ENCODE peak calls at places on chromosomes 1 and 21, in ten cellular contexts. U, X, S, M, I, P, J, E, F and O are unnamed samples. For H3K4me1, the result is how much of the 10 kb centered on the place peaks cover.

GRCh38 chr21:30882907-30883597 is 1.7 kb upstream of the KRTAP11-1 start:
- DNase-seq in I (no peak), S (no peak), M (no peak), P (no peak), J (no peak), U (no peak), X (no peak), F (no peak), E (no peak), O (no peak)

GRCh38 chr1:47438321-47439150 is 692 bp downstream of the FOXD2 start:
- DNase-seq in J (peak), M (no peak), X (no peak), U (no peak), S (no peak), F (peak), I (no peak), P (peak), E (peak), O (peak)

GRCh38 chr1:2443285-2444137 is 31.1 kb upstream of the PEX10 start:
- DNase-seq in I (no peak), E (peak), S (no peak), U (no peak), X (no peak), M (no peak), F (peak), J (peak), P (peak), O (no peak)

GRCh38 chr1:153358691-153358975 is 979 bp downstream of the S100A9 start:
- DNase-seq in I (no peak), P (no peak), E (no peak), J (no peak), X (no peak), U (no peak), F (no peak), S (no peak), M (no peak), O (no peak)

GRCh38 chr1:97306504-97306903 is 584.9 kb downstream of the PTBP2 start:
- DNase-seq in P (no peak), I (no peak), U (no peak), E (no peak), S (no peak), F (no peak), J (no peak), X (no peak), M (no peak), O (no peak)

GRCh38 chr1:1664941-1665814 is 6.4 kb upstream of the CDK11B start:
- DNase-seq in U (no peak), S (no peak), X (peak), I (peak), F (no peak), P (no peak), M (no peak), J (no peak), E (no peak), O (no peak)

GRCh38 chr1:33974147-33974546 is 110.3 kb downstream of the HMGB4 start:
- DNase-seq in U (no peak), M (no peak), S (no peak), F (no peak), E (no peak), P (no peak), I (no peak), J (no peak), X (no peak), O (no peak)

GRCh38 chr1:108114026-108114599 is 86.0 kb downstream of the SLC25A24 start:
- DNase-seq in X (no peak), E (no peak), P (no peak), S (no peak), J (no peak), U (no peak), F (no peak), M (no peak), I (no peak), O (no peak)

GRCh38 chr1:11518791-11519628 is 40.1 kb downstream of the DISP3 start:
- DNase-seq in P (no peak), X (peak), E (no peak), J (no peak), I (peak), M (no peak), U (no peak), F (no peak), S (no peak), O (no peak)

GRCh38 chr21:33198346-33199135 is 31.2 kb upstream of the IFNAR2 start:
- DNase-seq in U (no peak), S (peak), M (peak), J (no peak), E (no peak), I (no peak), P (no peak), X (no peak), F (no peak), O (no peak)

GRCh38 chr21:40658237-40658636 is 188.7 kb downstream of the DSCAM start:
- DNase-seq in M (no peak), F (no peak), J (no peak), X (no peak), S (no peak), I (no peak), U (no peak), E (no peak), P (no peak), O (no peak)

GRCh38 chr1:167950569-167950968 is 13.7 kb upstream of the MPC2 start:
- DNase-seq in X (no peak), S (no peak), I (no peak), P (no peak), U (no peak), M (no peak), F (no peak), E (no peak), J (no peak), O (no peak)

GRCh38 chr1:235013512-235013911 is 115.1 kb downstream of the TOMM20 start:
- DNase-seq in E (no peak), I (no peak), M (no peak), J (no peak), X (no peak), P (no peak), F (no peak), U (no peak), S (no peak), O (no peak)

GRCh38 chr21:32233055-32233546 is 45.7 kb downstream of the MIS18A start:
- DNase-seq in E (no peak), I (no peak), M (no peak), P (no peak), S (no peak), F (peak), J (no peak), U (no peak), X (no peak), O (no peak)

GRCh38 chr1:17272641-17273040 is 23.7 kb downstream of the PADI3 start:
- DNase-seq in E (no peak), M (no peak), I (peak), X (no peak), U (no peak), F (no peak), J (no peak), S (no peak), P (no peak), O (no peak)

GRCh38 chr1:85048296-85049064 is at the start of gene MCOLN3:
- DNase-seq in M (no peak), F (peak), S (peak), U (peak), I (peak), P (no peak), X (no peak), J (peak), E (peak), O (no peak)

GRCh38 chr1:1219341-1219740 is 5.4 kb upstream of the TNFRSF4 start:
- DNase-seq in M (no peak), E (no peak), S (no peak), I (no peak), P (peak), X (no peak), J (no peak), F (no peak), U (no peak), O (peak)

DNA sequence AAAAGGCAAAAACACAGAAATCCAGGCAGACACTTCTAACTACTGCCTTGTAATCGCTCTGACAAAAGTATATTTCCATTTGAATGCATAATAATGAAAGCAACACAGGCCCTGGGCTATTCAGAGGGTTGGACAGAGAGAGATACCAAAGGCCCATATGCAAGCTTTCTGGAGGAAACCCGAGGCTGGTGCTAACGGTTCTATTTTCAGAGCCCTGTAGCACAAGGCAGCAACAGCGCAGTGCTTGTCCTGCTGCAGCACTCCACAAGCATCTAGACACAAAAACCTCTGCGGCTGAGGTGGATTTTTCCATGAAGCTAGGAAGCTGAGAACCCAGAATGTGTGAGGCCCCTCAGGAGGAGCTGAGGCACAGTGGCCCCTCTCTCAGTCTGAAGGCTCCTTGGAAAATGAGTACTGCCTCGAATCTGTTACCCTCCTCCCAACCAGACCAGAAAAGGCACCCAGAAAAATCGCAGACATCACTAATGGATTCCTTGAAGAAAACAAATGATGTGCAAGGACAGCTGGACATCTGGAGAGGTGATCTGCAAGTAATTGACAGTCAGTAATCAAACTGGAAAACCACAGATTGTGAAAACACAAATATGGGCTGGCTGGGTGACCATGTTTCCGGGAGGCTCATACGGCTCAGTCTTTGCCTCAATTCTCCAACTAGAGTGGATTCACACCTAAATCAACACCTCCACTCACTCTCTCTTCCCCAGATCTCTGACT is 54.0 kb downstream of the COLGALT2 start:
- DNase-seq in P (no peak), I (no peak), E (no peak), S (peak), U (no peak), M (peak), F (no peak), J (no peak), X (no peak), O (no peak)
- H3K27ac ChIP-seq in P (no peak), I (no peak), E (no peak), S (peak), U (no peak), M (no peak), F (no peak), J (no peak), X (peak), O (no peak)

DNA sequence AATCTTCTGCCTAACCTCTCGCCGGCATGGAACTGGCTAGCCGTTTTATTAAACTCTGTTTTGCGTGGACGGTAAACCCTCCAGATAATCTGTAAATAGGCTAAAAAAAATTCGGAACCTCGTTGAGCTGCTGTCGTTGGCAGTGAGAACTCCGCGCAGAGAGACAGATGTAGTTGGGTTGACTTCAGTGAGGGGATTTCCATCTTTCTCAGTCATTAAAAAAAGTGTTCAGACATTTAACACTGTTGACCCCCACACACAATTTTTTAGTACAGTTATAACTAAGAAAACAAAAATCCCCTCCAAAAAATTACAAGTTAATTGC is 462 bp downstream of the PARK7 start:
- DNase-seq in I (no peak), U (no peak), S (no peak), M (no peak), P (no peak), J (no peak), F (no peak), X (no peak), E (no peak), O (no peak)
- H3K4me3 ChIP-seq in I (peak), U (peak), S (peak), M (peak), P (peak), J (peak), F (peak), X (peak), E (peak), O (peak)

GRCh38 chr1:147168626-147169058 is 3.6 kb downstream of the PRKAB2 start:
- DNase-seq in F (no peak), U (peak), E (no peak), P (no peak), J (no peak), X (no peak), I (no peak), S (no peak), M (peak), O (no peak)

GRCh38 chr1:147171399-147172167 is 687 bp downstream of the PRKAB2 start:
- DNase-seq in U (no peak), F (peak), P (no peak), J (no peak), X (no peak), M (peak), I (no peak), S (no peak), E (no peak), O (no peak)

GRCh38 chr1:147169840-147170674 is 2.2 kb downstream of the PRKAB2 start:
- DNase-seq in I (no peak), U (no peak), M (no peak), F (no peak), P (no peak), J (no peak), X (no peak), S (no peak), E (no peak), O (no peak)

GRCh38 chr1:147169171-147169570 is 3.1 kb downstream of the PRKAB2 start:
- DNase-seq in F (no peak), S (no peak), M (no peak), U (no peak), P (no peak), J (no peak), I (no peak), E (no peak), X (no peak), O (no peak)

GRCh38 chr1:147172168-147173016 is at the start of gene PRKAB2:
- DNase-seq in U (peak), E (peak), X (peak), I (peak), M (peak), J (peak), P (peak), F (peak), S (peak), O (peak)
- H3K4me1 ChIP-seq in U (under half), E (under half), X (under half), I (under half), M (under half), J (under half), P (under half), F (under half), S (under half), O (under half)

GRCh38 chr21:28426545-28426944 is 566.1 kb downstream of the LTN1 start:
- DNase-seq in X (no peak), J (no peak), E (no peak), P (no peak), F (no peak), M (no peak), U (no peak), I (no peak), S (no peak), O (no peak)

GRCh38 chr21:28431022-28431421 is 561.7 kb downstream of the LTN1 start:
- DNase-seq in I (no peak), U (no peak), P (no peak), M (no peak), S (no peak), E (no peak), J (no peak), X (no peak), F (no peak), O (no peak)

GRCh38 chr21:28423521-28423920 is 569.2 kb downstream of the LTN1 start:
- DNase-seq in U (no peak), P (no peak), S (no peak), J (no peak), X (no peak), I (no peak), E (no peak), M (no peak), F (no peak), O (no peak)

GRCh38 chr21:28429161-28429560 is 563.5 kb downstream of the LTN1 start:
- DNase-seq in S (no peak), F (no peak), X (no peak), U (no peak), M (peak), J (no peak), I (no peak), E (no peak), P (no peak), O (no peak)

DNA sequence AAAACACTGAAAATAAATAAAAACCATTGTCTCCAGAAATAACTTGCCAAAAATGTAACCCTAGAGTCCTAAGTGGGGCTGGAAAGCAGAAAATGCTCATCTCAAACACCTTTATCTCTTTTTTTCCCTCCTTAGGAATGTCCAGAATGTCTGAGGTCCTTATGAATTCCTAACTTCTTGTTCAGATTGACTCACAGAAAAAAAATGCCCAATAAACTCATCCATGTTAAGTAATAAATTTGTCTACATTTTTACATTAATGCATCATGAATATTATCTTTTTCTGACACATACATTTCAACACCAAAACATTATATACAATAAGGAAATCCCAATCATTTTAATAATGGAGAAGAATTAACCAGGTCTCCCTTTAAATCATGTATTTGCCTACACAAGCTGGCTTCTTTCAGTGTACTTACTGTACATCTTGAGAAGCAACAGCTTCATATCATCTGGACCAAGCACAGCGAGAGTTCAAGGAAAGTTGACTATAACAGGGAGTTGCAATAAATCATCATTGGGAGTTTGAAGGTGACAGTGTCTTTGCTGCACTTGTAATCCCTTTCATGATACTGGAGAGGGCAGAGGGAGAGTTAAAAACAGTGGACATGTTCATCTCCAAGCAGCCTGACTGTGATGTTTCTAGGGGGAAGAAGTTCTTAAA is 565.2 kb downstream of the LTN1 start:
- DNase-seq in U (no peak), I (no peak), P (no peak), X (no peak), E (no peak), J (no peak), S (no peak), F (no peak), M (peak), O (no peak)
- H3K27ac ChIP-seq in U (no peak), I (no peak), P (no peak), X (no peak), E (no peak), J (no peak), S (no peak), F (no peak), M (no peak), O (no peak)